ENCODE peak calls at places on chromosome 18, in six cellular contexts. X, H, T, R, P and U are unnamed samples.
A peak's percentile ranks its signal among the peaks of the same experiment; 100 is the strongest.

GRCh38 chr18:62524443-62525200 is 1.8 kb downstream of the ZCCHC2 start:
- DNase-seq in X (peak; percentile 45), H (no peak), T (no peak), R (peak; percentile 54), P (peak; percentile 73), U (peak; percentile 64)

GRCh38 chr18:64765908-64766307 is 617.0 kb upstream of the LINC00305 start:
- DNase-seq in X (no peak), H (no peak), T (no peak), R (no peak), P (no peak), U (no peak)

GRCh38 chr18:3649559-3650426 is 199.8 kb downstream of the TGIF1 start:
- DNase-seq in X (peak; percentile 83), H (no peak), T (no peak), R (no peak), P (peak; percentile 88), U (peak; percentile 51)

GRCh38 chr18:78979682-78980278 is at the start of gene SALL3:
- DNase-seq in X (no peak), H (no peak), T (no peak), R (peak; percentile 76), P (no peak), U (no peak)

GRCh38 chr18:48922801-48923730 is 27.7 kb downstream of the SMAD7 start:
- DNase-seq in X (peak; percentile 82), H (no peak), T (no peak), R (peak; percentile 32), P (peak; percentile 96), U (no peak)

GRCh38 chr18:21051615-21052014 is 60.0 kb downstream of the ROCK1 start:
- DNase-seq in X (no peak), H (no peak), T (no peak), R (no peak), P (no peak), U (no peak)

GRCh38 chr18:2293109-2293839 is 278.0 kb downstream of the METTL4 start:
- DNase-seq in X (no peak), H (no peak), T (no peak), R (no peak), P (no peak), U (peak; percentile 19)

GRCh38 chr18:36025025-36025424 is 42.3 kb downstream of the RPRD1A start:
- DNase-seq in X (peak; percentile 60), H (no peak), T (no peak), R (no peak), P (peak; percentile 62), U (no peak)

GRCh38 chr18:79938196-79938595 is 13.3 kb downstream of the SLC66A2 start:
- DNase-seq in X (no peak), H (no peak), T (no peak), R (peak; percentile 16), P (no peak), U (no peak)

GRCh38 chr18:13909541-13909940 is 5.8 kb downstream of the MC2R start:
- DNase-seq in X (no peak), H (no peak), T (no peak), R (no peak), P (no peak), U (no peak)

DNA sequence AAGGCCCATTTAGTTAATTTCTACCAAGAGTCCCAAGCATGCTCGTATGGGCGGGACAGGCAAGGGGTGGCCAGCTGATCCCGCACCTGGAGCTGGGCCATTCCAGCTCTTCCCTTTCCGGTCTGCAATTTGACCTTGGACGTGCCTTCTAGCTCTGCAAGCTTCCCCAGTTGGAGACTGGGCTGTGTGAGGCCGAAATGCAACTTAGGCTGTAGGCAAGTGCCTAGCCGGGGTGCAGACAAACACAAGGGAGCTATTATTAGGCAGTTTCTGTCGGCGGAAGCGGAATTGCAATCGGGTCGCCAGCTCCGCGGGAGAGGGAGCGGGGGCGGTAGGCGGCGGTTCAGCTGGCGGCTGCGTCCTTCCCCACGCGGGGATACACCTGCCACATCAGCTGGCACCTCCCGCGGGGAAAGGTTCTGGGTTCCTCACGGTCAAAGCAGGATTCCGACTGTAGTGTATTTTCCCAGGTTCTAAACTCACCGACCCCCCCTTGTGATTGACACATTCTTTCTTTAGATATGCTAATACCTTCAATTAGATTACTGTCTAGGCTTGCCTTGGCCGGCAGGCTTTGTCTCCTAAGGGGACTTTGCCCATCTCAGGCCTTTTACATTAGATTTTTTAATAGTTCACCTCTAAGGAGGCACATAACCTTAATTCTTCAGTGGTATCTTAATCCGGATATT is 17.1 kb upstream of the ZNF532 start:
- DNase-seq in X (no peak), H (peak; percentile 88), T (peak; percentile 71), R (peak; percentile 98), P (no peak), U (peak; percentile 34)
- H4K8ac ChIP-seq in X (no peak overlapping the region), H (peak overlapping the region; percentile 86), T (no peak overlapping the region), R (no peak overlapping the region), P (peak overlapping the region; percentile 90), U (peak overlapping the region; percentile 44)

GRCh38 chr18:55064073-55064472 is 104.8 kb upstream of the CCDC68 start:
- DNase-seq in X (no peak), H (no peak), T (no peak), R (no peak), P (no peak), U (no peak)
- H3K14ac ChIP-seq in X (no peak overlapping the region), H (no peak overlapping the region), T (no peak overlapping the region), R (no peak overlapping the region), P (no peak overlapping the region), U (no peak overlapping the region)

GRCh38 chr18:45171575-45172225 is 443.6 kb upstream of the SLC14A2 start:
- DNase-seq in X (no peak), H (no peak), T (no peak), R (no peak), P (no peak), U (no peak)
- H3K27ac ChIP-seq in X (no peak overlapping the region), H (no peak overlapping the region), T (no peak overlapping the region), R (no peak overlapping the region), P (no peak overlapping the region), U (no peak overlapping the region)

GRCh38 chr18:22936515-22936914 is 3.4 kb downstream of the RBBP8 start:
- DNase-seq in X (no peak), H (no peak), T (no peak), R (no peak), P (no peak), U (no peak)
- H4K8ac ChIP-seq in X (no peak overlapping the region), H (no peak overlapping the region), T (no peak overlapping the region), R (no peak overlapping the region), P (no peak overlapping the region), U (no peak overlapping the region)